ENCODE peak calls at places on chromosomes 16 and 17, in nine cellular contexts. I, L, W, R, N, Z, F, U and Q are unnamed samples.

GRCh38 chr17:2595200-2595599 is 1.7 kb downstream of the PAFAH1B1 start:
- DNase-seq in U (no peak), L (no peak), I (no peak), W (no peak), Z (no peak), R (no peak), F (no peak), N (peak), Q (no peak)

GRCh38 chr16:57600048-57600835 is 28.2 kb upstream of the ADGRG1 start:
- DNase-seq in U (peak), I (peak), Z (peak), N (peak), W (no peak), F (peak), R (peak), L (peak), Q (peak)

GRCh38 chr16:79600636-79601091 is at the start of gene MAF:
- DNase-seq in N (peak), R (peak), F (peak), Z (peak), U (peak), L (peak), I (peak), W (peak), Q (peak)

GRCh38 chr16:63618896-63619295 is 1503.0 kb downstream of the CDH11 start:
- DNase-seq in N (no peak), R (no peak), W (no peak), L (no peak), U (no peak), F (no peak), Z (peak), I (no peak), Q (no peak)

GRCh38 chr17:32720671-32721070 is 156.3 kb downstream of the MYO1D start:
- DNase-seq in Z (no peak), W (no peak), N (no peak), U (no peak), R (no peak), I (no peak), F (no peak), L (no peak), Q (no peak)

GRCh38 chr17:81582341-81582740 is 30.2 kb upstream of the FAAP100 start:
- DNase-seq in R (no peak), N (peak), I (no peak), W (peak), F (peak), L (peak), Z (no peak), U (no peak), Q (no peak)

GRCh38 chr17:71850792-71851191 is 270.0 kb upstream of the SOX9 start:
- DNase-seq in R (no peak), I (no peak), N (no peak), U (no peak), W (no peak), L (no peak), F (no peak), Z (no peak), Q (no peak)

GRCh38 chr17:80758793-80759673 is 214.4 kb downstream of the RPTOR start:
- DNase-seq in W (no peak), I (no peak), Z (no peak), L (peak), U (peak), F (no peak), R (no peak), N (peak), Q (no peak)

GRCh38 chr16:70789231-70789926 is 11.6 kb downstream of the VAC14 start:
- DNase-seq in R (no peak), I (no peak), Z (no peak), L (peak), F (no peak), U (peak), W (no peak), N (no peak), Q (no peak)

GRCh38 chr17:49723423-49723822 is 15.7 kb upstream of the SLC35B1 start:
- DNase-seq in R (no peak), U (no peak), F (no peak), L (no peak), I (no peak), N (no peak), W (no peak), Z (no peak), Q (no peak)

GRCh38 chr17:62998665-62999393 is 32.8 kb downstream of the TANC2 start:
- DNase-seq in F (peak), U (no peak), L (no peak), Z (no peak), W (peak), N (peak), R (no peak), I (no peak), Q (no peak)

GRCh38 chr17:6623941-6624340 is 16.6 kb downstream of the KIAA0753 start:
- DNase-seq in W (peak), N (peak), I (no peak), F (no peak), R (no peak), L (peak), Z (no peak), U (no peak), Q (no peak)

GRCh38 chr17:49557204-49558024 is 18.3 kb upstream of the NXPH3 start:
- DNase-seq in U (peak), W (peak), R (no peak), L (peak), N (peak), I (peak), F (peak), Z (peak), Q (peak)

GRCh38 chr17:66580178-66580577 is 254.7 kb upstream of the CACNG5 start:
- DNase-seq in R (no peak), I (peak), N (peak), L (peak), U (peak), Z (no peak), W (peak), F (no peak), Q (no peak)

GRCh38 chr17:40361063-40361924 is 3.2 kb downstream of the GJD3 start:
- DNase-seq in Z (no peak), N (no peak), I (no peak), U (no peak), W (no peak), R (no peak), L (no peak), F (no peak), Q (no peak)

GRCh38 chr17:40364121-40364861 is at the start of gene GJD3:
- DNase-seq in L (no peak), W (no peak), I (peak), N (no peak), F (no peak), U (peak), R (peak), Z (no peak), Q (no peak)

GRCh38 chr17:40363480-40363838 is 1.1 kb downstream of the GJD3 start:
- DNase-seq in L (no peak), W (peak), I (peak), U (no peak), Z (no peak), N (no peak), F (no peak), R (no peak), Q (no peak)

GRCh38 chr17:40361925-40362695 is 2.4 kb downstream of the GJD3 start:
- DNase-seq in N (no peak), Z (peak), U (no peak), I (no peak), R (no peak), W (no peak), F (no peak), L (no peak), Q (no peak)

DNA sequence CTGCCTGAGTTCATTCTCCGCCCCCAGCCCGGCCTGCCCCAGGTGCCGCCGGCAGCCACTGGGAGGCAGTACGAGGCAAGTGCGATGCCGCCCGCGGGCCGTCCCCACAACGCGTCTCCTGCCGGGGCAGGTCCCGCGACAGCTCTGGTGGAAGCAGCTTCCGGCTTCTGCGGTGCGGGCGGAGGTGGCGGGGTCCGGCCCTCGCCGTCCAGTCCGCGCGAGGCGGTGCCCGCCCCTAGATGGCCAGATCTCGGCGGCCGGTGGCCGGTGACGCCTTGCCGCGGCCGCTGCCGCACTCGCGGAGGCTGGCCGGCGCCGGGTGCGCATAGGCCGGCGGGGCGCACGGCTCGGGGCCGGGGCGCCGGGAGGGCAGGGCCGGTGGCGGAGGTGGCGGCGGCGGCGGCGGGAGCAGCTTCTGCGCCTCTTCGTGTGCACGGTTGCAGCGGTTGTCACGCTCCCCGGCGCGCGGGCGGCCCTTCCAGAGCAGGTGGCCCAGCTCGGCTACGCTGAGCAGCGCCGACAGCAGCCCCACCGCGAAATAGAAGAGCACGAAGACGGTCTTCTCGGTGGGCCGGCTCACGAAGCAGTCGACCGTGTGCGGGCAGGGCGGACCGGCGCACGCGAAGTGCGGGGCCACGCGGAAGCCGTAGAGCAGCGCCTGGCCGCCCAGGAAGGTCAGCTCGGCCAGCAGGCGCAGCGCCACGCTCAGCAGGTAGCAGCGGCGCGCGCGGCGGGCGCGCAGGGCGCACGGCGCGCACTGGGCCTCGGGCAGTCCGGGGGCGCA is 1.6 kb downstream of the GJD3 start:
- DNase-seq in F (peak), R (peak), U (peak), N (peak), I (peak), L (peak), Z (peak), W (peak), Q (peak)
- H3K4me2 ChIP-seq in F (peak), R (peak), U (peak), N (peak), I (peak), L (peak), Z (peak), W (peak), Q (peak)

GRCh38 chr16:4538386-4539235 is at the start of gene CDIP1:
- DNase-seq in Z (peak), L (peak), R (peak), F (peak), W (peak), N (peak), U (peak), I (peak), Q (no peak)
- H3K9ac ChIP-seq in Z (peak), L (peak), R (no peak), F (peak), W (peak), N (peak), U (peak), I (peak), Q (no peak)

GRCh38 chr17:65559483-65559801 is 2.0 kb downstream of the AXIN2 start:
- DNase-seq in I (peak), W (peak), U (no peak), Z (no peak), L (no peak), N (no peak), R (no peak), F (no peak), Q (no peak)

GRCh38 chr17:65561394-65562205 is at the start of gene AXIN2:
- DNase-seq in L (peak), I (peak), Z (peak), U (peak), R (peak), W (peak), N (peak), F (peak), Q (peak)

GRCh38 chr17:65558683-65559311 is 2.7 kb downstream of the AXIN2 start:
- DNase-seq in F (no peak), U (no peak), W (no peak), Z (peak), R (no peak), I (peak), N (no peak), L (no peak), Q (no peak)

GRCh38 chr17:65560628-65561371 is 648 bp downstream of the AXIN2 start:
- DNase-seq in N (peak), W (peak), F (peak), U (peak), Z (peak), R (peak), L (peak), I (peak), Q (peak)

DNA sequence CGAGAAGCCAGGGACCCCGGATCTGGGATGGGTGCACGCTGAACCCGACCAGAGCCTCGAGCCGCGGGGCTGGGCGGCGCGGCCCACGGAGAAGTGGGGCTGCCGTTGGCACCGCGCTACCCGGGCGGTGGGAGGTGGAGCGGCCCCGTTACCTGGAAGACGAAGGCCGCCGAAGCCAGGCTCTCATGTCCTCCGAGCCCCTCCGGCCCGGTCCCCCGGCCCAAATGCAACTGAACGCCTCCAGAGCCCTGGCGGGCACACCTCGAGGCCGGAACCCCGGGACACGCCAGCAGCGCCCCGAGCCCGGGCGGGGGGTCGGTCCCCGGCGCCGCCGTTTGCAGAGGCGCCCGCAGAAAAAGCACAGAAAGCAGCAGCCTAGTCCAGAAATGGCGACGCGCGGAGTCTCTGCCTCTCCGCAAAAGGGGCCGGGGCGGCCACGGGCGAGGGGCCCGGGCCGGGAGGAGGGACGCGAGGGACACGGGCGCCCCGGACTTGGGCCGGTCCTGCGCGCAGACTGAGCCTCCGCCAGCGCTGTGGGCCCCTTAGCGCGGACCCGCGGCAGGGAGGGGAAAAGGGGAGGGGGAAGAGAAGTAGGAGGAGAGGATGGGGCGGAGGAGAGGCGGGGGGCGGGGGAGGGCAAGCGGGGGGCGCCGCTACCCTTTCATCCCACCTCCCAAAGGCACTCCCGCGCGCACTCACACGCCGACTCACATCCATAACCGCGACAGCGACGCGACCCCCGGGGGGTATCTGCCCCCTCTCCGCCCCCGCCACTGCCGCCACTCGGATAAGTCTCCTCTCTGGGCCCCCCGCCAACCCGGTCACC is 1.4 kb downstream of the AXIN2 start:
- DNase-seq in L (no peak), N (no peak), I (peak), F (no peak), Z (peak), W (peak), U (peak), R (peak), Q (no peak)
- H3K4me2 ChIP-seq in L (peak), N (peak), I (peak), F (peak), Z (peak), W (peak), U (peak), R (no peak), Q (peak)

DNA sequence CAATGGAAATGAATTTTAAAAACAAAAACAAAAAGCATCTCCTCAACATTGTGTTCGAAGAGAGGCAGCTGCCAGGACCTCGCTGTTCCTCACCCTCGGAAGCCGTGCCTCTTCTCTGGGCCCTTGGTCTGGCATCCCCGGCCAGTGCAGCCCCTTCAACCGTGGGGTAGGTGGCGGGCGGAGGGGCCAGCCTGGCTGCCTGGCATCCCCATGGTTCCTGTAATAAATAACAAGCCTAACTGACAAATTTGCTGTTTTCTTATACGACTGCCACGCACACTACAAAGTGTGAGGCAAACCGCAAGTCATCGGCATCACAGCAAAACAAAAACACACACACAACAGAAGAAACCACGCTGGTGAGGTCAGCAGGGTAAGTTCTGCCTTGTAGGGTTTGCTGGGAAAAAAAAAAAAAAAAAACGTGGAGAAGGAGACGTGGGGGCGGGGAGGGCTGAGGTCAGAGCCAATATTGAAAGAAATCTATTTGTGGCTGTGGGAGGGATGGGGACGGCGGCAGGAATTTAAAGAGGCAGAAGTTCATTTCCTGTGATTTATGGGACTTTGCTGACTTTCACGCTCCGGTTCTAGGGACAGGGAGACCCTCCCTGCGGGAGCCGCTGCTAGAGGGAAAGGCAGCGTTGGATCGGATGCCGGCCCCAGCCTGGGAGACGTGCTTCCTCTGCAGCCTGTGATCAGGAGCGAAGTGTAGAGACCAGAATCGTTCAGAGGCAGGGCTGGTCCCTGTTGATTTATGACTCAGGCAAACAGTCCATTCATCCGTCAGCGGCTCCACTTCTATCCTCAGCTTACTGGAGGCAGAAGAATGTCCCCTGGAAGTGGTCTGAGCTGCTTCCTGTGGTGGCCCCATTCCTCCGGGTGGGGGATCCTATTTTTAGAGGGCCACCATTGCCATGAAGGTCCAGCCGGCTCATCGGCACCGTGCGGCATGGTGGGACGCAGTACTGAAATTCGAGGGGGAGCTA is 162.8 kb downstream of the FOXL1 start:
- DNase-seq in R (no peak), L (peak), I (peak), F (peak), Z (no peak), U (peak), W (peak), N (peak), Q (no peak)
- H3K9ac ChIP-seq in R (no peak), L (peak), I (no peak), F (peak), Z (no peak), U (no peak), W (peak), N (peak), Q (no peak)

GRCh38 chr16:12417830-12418229 is 385.9 kb downstream of the CPPED1 start:
- DNase-seq in U (no peak), L (no peak), I (no peak), W (no peak), F (no peak), R (no peak), Z (no peak), N (no peak), Q (no peak)

GRCh38 chr16:12417051-12417818 is 386.5 kb downstream of the CPPED1 start:
- DNase-seq in W (no peak), F (no peak), L (no peak), U (no peak), N (no peak), I (no peak), Z (no peak), R (no peak), Q (no peak)

GRCh38 chr16:12413393-12413792 is 390.3 kb downstream of the CPPED1 start:
- DNase-seq in W (no peak), L (no peak), I (no peak), N (no peak), Z (no peak), R (no peak), U (no peak), F (no peak), Q (no peak)

GRCh38 chr16:12415072-12415471 is 388.6 kb downstream of the CPPED1 start:
- DNase-seq in L (no peak), I (no peak), Z (no peak), U (no peak), R (no peak), W (no peak), N (no peak), F (no peak), Q (no peak)

DNA sequence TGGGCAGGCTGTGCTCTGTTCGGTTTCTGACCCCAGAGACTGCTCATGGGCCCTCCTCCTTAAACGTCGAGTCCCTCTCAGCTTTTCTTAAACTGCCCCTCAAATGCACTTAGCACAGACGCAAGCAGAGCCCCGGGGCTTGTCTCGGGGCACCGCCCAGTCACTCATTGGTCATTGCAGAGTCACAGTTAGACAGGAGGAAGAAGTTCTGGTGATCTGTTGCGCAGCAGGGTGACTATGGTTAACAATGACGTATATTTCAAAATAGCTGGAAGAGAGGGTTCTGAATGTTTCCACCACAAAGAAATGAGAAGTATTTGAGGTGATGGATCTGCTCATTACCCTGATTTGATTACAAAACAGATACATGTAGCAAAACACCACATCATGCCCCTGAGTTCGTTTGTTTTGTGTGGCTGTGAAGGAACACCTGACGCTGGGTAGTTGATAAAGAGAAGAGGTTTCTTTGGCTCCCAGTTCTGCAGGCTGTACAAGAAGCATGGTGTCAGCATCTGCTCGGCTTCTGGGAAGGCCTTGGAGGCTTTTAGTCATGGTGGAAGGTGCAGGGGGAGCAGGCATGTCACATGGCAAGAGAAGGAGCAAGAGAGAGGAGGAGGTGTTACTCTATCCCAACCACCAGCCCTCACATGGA is 387.4 kb downstream of the CPPED1 start:
- DNase-seq in U (no peak), W (no peak), N (no peak), I (no peak), L (no peak), F (no peak), R (peak), Z (no peak), Q (no peak)
- H3K4me2 ChIP-seq in U (no peak), W (no peak), N (no peak), I (no peak), L (no peak), F (no peak), R (no peak), Z (no peak), Q (no peak)

DNA sequence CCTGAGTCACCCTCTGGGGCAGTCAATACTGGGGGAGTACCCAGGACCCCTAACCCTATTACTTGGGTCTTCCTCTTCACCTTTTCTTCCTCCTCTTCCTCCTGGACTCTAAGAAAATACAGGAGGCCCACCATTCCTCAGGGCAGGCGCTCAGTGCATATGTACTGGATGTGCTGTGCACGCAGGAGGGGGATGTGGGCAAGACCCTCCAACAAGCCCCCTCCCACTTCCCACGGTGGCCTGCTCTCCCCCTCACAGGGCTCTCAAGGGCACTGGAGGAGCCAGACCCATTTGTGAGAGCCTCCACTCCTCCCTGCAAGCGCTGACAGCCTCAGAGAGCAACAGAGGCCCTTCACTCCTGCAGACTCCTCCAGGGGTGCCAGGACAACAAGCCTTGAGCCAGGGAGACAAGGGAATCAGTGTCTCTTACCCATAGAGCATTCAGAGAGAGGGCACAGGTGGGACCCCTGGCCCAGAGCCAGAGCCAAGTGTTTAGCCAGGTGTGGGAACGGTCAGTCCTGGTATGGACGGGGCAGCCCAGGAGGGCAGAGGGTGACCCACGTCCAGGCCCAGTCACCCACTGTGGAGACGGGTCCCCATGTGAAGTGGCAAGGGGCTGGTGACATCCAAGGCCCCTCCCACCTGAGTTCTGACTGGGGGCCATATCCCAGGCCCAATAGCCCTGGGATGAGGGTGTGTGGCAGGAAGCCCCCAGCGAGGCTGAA is 27.3 kb upstream of the KSR1 start:
- DNase-seq in R (no peak), F (no peak), U (no peak), W (no peak), L (no peak), I (no peak), Z (no peak), N (no peak), Q (no peak)
- H3K9ac ChIP-seq in R (no peak), F (no peak), U (no peak), W (no peak), L (no peak), I (no peak), Z (no peak), N (no peak), Q (no peak)